ENCODE peak calls at places on chromosomes 2 and 18, in five cellular contexts. A, T, F, R and N are unnamed samples. For H3K9me3 and H3K27me3, the result is how much of the 10 kb centered on the place peaks cover.

GRCh38 chr2:37656512-37657423 is 14.7 kb downstream of the CDC42EP3 start:
- DNase-seq in A (peak), T (no peak), F (no peak), R (no peak), N (no peak)

GRCh38 chr18:79405781-79406575 is 10.2 kb downstream of the NFATC1 start:
- DNase-seq in A (peak), T (no peak), F (peak), R (no peak), N (peak)

GRCh38 chr2:47520825-47521665 is 118.1 kb downstream of the MSH2 start:
- DNase-seq in A (peak), T (peak), F (peak), R (no peak), N (peak)

GRCh38 chr18:44855681-44856080 is 175.0 kb downstream of the SETBP1 start:
- DNase-seq in A (no peak), T (no peak), F (no peak), R (no peak), N (no peak)

GRCh38 chr2:86368181-86368824 is 30.9 kb upstream of the REEP1 start:
- DNase-seq in A (peak), T (peak), F (peak), R (no peak), N (peak)

GRCh38 chr18:51108330-51108729 is 78.3 kb downstream of the SMAD4 start:
- DNase-seq in A (no peak), T (no peak), F (no peak), R (no peak), N (no peak)

GRCh38 chr2:219877714-219878113 is 250.3 kb downstream of the SLC4A3 start:
- DNase-seq in A (no peak), T (no peak), F (no peak), R (no peak), N (no peak)

GRCh38 chr2:12675352-12675795 is 41.4 kb upstream of the TRIB2 start:
- DNase-seq in A (no peak), T (no peak), F (peak), R (no peak), N (no peak)

GRCh38 chr2:155815851-155816250 is 516.7 kb downstream of the NR4A2 start:
- DNase-seq in A (no peak), T (no peak), F (no peak), R (no peak), N (peak)

GRCh38 chr18:9095297-9096012 is 7.0 kb upstream of the NDUFV2 start:
- DNase-seq in A (no peak), T (no peak), F (no peak), R (peak), N (no peak)

GRCh38 chr2:101697794-101698418 is 399 bp downstream of the MAP4K4 start:
- DNase-seq in A (no peak), T (peak), F (no peak), R (no peak), N (no peak)

GRCh38 chr18:35502062-35502461 is 4.3 kb upstream of the INO80C start:
- DNase-seq in A (no peak), T (no peak), F (no peak), R (no peak), N (no peak)

GRCh38 chr2:61426267-61426897 is 44.5 kb downstream of the USP34 start:
- DNase-seq in A (no peak), T (no peak), F (peak), R (no peak), N (no peak)

GRCh38 chr2:73285162-73285739 is 973 bp upstream of the FBXO41 start:
- DNase-seq in A (no peak), T (no peak), F (no peak), R (no peak), N (no peak)

GRCh38 chr2:56127773-56128170 is 56.0 kb upstream of the CCDC85A start:
- DNase-seq in A (no peak), T (no peak), F (no peak), R (no peak), N (no peak)

GRCh38 chr2:24409700-24410556 is 49.6 kb upstream of the ITSN2 start:
- DNase-seq in A (peak), T (peak), F (peak), R (no peak), N (peak)

GRCh38 chr2:180240774-180241173 is 233.7 kb upstream of the CWC22 start:
- DNase-seq in A (no peak), T (no peak), F (no peak), R (no peak), N (no peak)

GRCh38 chr2:573805-574392 is 103.3 kb downstream of the TMEM18 start:
- DNase-seq in A (no peak), T (no peak), F (no peak), R (no peak), N (no peak)

GRCh38 chr2:45190481-45190880 is 181.2 kb upstream of the SIX2 start:
- DNase-seq in A (no peak), T (no peak), F (no peak), R (no peak), N (no peak)

GRCh38 chr2:150767924-150768801 is 280.7 kb upstream of the RND3 start:
- DNase-seq in A (no peak), T (no peak), F (no peak), R (no peak), N (no peak)

GRCh38 chr2:144448389-144449027 is 71.4 kb downstream of the ZEB2 start:
- DNase-seq in A (no peak), T (no peak), F (no peak), R (no peak), N (no peak)

GRCh38 chr2:65877331-65877791 is 445.0 kb upstream of the SPRED2 start:
- DNase-seq in A (no peak), T (no peak), F (no peak), R (no peak), N (no peak)

GRCh38 chr18:23956483-23956882 is 58.1 kb upstream of the TTC39C start:
- DNase-seq in A (no peak), T (no peak), F (no peak), R (no peak), N (no peak)

GRCh38 chr2:174449033-174449432 is 37.8 kb downstream of the GPR155 start:
- DNase-seq in A (no peak), T (no peak), F (no peak), R (no peak), N (no peak)

GRCh38 chr2:230575640-230576324 is 136.9 kb upstream of the CAB39 start:
- DNase-seq in A (no peak), T (no peak), F (no peak), R (no peak), N (no peak)

GRCh38 chr2:209772316-209772715 is 684 bp downstream of the UNC80 start:
- DNase-seq in A (no peak), T (no peak), F (no peak), R (no peak), N (peak)

GRCh38 chr18:57480724-57481123 is 45.5 kb downstream of the ONECUT2 start:
- DNase-seq in A (no peak), T (no peak), F (no peak), R (no peak), N (no peak)

GRCh38 chr2:23900927-23901322 is 26.0 kb downstream of the ATAD2B start:
- DNase-seq in A (no peak), T (peak), F (no peak), R (no peak), N (no peak)

DNA sequence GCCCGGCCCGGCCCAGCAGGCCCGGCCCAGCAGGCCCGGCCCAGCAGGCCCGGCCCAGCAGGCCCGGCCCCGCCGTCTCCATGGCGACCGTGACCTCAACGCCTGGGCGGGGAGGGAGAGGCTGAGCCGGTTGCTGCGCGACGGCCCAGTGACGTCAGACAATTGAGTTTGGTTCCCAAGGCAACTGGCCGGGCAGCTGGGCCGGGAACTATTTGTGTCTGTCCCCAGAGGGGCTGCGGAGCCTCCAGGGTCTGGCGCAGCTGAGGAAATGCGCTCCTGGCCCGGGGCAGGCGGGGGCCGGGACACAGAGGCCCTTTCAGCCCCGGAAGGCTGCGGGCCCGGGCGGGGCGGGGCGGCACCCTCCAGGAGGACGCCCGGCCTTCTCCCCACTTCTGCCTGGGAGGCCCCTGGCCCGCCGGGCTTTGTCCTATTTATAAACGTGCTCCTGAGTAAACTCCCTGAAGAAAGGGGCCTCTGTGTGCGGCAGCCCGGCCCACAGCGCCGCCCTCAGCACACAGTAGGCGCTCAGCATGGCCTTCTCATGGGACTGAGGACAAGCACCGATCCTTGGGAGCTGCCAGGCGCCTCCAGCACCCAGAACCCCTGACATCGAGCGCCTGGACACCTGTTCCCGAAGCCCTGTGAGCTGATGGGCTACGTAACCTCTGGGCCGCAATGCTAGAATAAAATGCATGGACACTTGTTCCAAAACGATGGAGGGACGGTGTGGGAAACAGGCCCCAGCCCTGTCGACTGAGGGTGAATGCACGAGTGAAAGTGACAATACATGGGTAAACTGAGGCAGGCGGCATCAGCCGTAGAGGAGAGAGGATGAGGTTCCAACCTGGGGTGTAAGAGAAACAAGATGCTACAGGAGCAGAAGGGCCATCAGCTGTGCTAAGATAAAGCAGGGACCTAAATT is 12.3 kb downstream of the TEX44 start:
- DNase-seq in A (peak), T (peak), F (peak), R (peak), N (peak)
- TF ChIP-seq POLR2A in A (peak), T (peak), F (no peak), R (peak), N (no peak)

GRCh38 chr2:160092445-160092844 is 30.0 kb upstream of the PLA2R1 start:
- DNase-seq in A (no peak), T (peak), F (no peak), R (no peak), N (no peak)
- H3K9me3 ChIP-seq in A (under half), T (under half), F (half or more), R (under half), N (under half)

DNA sequence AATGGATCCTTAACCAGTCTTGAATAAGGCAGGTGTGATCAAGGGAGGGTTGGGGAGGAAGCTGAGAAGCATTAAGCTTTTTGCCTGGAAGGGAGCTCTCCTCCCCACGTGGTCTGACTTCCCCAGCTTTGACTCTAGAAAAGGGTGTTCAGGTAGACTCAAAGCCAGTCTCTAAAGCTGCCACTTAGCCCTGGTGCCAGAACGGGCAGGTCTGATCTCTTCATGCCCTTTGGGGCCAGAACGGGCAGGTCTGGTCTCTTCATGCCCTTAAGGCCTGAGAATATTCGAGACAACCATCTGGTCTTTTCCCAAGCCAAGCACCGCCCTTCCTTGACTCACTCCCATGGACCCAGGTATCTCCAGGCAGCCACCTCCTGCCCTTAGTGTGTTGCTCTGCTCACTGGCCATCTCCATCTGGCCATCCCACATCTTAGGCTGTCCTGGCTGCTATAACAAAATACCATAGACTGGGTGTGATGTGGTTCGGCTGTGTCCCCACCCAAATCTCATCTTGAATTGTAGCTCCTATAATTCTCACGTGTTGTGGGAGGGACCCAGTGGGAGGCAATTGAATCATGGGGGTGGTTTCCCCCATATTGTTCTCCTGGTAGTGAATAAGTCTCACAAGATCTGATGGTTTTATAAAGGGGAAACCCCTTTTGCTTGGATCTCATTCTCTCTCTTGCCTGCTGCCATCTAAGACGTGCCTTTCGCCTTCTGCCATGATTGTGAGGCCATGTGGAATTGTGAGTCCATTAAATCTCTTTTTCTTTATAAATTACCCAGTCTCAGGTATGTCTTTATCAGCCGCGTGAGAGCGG is 59.4 kb downstream of the SNORC start:
- DNase-seq in A (no peak), T (no peak), F (no peak), R (no peak), N (no peak)
- H3K27me3 ChIP-seq in A (half or more), T (under half), F (half or more), R (under half), N (under half)

GRCh38 chr2:215652432-215652831 is 216.6 kb upstream of the FN1 start:
- DNase-seq in A (no peak), T (no peak), F (no peak), R (peak), N (no peak)

GRCh38 chr2:215657844-215658243 is 222.0 kb upstream of the FN1 start:
- DNase-seq in A (no peak), T (peak), F (no peak), R (no peak), N (no peak)

GRCh38 chr2:215651412-215651811 is 215.5 kb upstream of the FN1 start:
- DNase-seq in A (no peak), T (no peak), F (no peak), R (no peak), N (no peak)

GRCh38 chr2:215653344-215654015 is 217.6 kb upstream of the FN1 start:
- DNase-seq in A (no peak), T (no peak), F (no peak), R (no peak), N (no peak)

DNA sequence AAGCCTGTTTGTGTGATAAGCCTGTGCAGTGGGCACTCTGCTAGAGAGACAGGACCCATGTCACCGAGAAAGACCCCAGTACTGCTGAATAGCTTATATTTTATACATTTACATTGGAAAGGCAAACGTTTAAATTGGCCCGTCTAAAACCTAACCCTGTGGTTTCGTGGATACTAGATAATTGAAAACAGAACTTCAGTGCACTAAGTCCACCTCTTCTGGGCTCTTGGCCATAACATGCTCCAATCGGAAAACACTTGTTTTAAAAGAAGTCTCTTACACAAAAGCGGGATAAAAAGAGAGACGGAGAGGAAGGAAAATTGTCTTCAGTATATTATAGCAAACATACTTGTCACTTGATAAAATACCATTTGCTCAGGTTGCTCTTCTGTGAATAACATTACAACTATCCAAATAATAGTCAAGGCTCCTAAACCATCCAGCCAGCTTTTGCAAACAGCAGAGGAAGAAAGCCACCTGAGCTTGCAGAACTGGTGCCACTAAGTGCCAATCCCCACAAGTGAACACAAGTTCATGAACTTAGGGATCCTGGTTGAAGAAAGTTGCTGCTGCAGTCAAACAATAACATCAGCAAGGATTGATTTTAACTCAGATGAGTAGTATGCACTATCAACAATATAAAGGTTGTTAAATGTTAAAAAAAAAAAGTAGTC is 218.4 kb upstream of the FN1 start:
- DNase-seq in A (peak), T (no peak), F (no peak), R (no peak), N (peak)
- TF ChIP-seq POLR2A in A (no peak), T (no peak), F (no peak), R (no peak), N (no peak)

DNA sequence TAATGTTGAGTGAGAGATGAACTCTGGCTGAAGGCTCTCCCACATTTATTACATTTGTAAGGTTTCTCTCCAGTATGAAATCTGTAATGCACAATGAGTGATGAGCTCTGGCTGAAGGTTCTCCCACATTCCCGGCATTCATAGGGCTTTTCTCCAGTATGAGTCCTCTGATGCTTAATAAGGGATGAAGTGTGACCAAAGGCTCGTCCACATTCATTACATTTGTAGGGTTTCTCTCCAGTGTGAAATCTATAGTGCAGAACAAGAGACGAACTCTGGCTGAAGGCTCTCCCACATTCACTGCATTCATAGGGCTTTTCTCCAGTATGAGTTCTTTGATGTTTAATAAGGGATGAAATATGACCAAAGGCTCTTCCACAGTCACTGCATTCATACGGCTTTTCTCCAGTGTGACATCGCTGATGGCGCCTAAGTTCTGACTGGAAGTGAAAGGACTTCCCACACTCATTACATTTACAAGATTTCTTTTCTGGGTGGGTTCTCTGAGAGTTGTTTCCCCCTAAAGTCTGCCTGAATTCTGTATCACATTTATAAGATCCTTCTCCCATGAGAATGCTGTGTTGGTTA is 10.2 kb downstream of the ZNF514 start:
- DNase-seq in A (no peak), T (no peak), F (no peak), R (no peak), N (no peak)
- H3K9me3 ChIP-seq in A (half or more), T (half or more), F (half or more), R (half or more), N (under half)

GRCh38 chr18:77297919-77298571 is 48.4 kb downstream of the GALR1 start:
- DNase-seq in A (no peak), T (no peak), F (no peak), R (no peak), N (no peak)
- H3K27me3 ChIP-seq in A (under half), T (under half), F (under half), R (under half), N (under half)

DNA sequence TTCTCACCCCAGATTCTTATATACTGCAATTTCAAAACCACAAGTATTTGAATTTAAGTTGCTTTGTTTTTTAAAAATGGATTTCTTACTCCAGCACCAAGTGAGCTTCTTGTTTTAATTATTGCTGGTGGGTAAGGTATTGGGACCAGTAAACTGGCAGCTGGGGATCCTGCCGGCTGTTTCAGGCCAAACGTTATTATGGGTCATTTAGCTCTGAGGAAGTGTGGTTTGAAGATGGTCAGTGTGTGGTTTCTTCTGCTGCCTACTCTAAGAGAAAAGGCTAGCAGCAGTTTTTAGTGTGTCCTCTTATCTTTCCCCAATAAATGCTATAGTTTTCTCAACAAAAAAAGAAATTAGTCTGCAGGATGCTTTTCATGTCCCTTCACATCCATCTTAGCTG is 30.6 kb downstream of the CFAP221 start:
- DNase-seq in A (no peak), T (no peak), F (no peak), R (no peak), N (no peak)
- TF ChIP-seq POLR2A in A (no peak), T (no peak), F (no peak), R (no peak), N (no peak)

DNA sequence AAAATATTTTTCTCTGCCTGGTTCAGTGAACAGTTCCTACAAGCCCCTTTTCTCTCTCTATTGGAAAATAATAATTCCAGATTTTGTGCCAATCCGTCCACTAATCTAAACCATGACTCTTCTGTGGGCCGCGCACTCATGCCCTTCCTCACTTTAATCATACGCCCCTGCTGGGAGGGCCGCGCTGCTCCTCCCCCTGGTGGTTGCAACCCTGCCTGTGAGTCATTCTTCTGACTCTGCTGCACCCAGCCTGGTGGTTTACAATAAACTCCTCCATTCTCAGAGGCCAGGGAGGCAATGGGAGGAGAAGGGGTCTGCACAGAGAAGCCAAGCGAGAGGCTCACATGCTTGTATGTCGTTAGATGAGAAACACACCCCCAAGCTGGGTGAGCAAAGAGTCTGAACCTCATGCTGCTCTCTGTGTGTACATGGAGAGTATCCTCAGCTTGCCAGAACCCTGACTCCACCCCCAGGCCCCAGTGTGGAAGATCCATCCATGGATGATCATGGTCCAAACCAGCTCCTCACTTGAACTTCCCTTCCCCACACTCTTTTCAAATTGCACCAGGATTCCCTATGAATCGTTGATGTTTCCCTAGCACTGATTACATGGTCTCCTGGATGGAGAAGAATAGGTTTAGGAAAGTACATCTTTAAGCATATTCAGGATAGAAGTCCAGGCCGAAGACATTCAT is 228.9 kb downstream of the ANKRD30B start:
- DNase-seq in A (no peak), T (no peak), F (no peak), R (no peak), N (no peak)
- H3K9me3 ChIP-seq in A (under half), T (under half), F (under half), R (under half), N (under half)